ENCODE peak calls at places on chromosomes 4 and X, in nine cellular contexts. B is DND-41; A is cardiac muscle cell; S is tibial artery; C is CD4-positive, alpha-beta memory T cell; D is adipocyte; W is transverse colon; N is tibial nerve; Z is H9. U is an unnamed sample.
A peak's percentile ranks its signal among the peaks of the same experiment; 100 is the strongest.

GRCh38 chr4:107035711-107036601 is at the start of gene DKK2:
- DNase-seq in B (no peak), A (peak; percentile 45), S (no peak), C (no peak), D (peak; percentile 72), W (peak; percentile 10), N (peak; percentile 21), Z (peak; percentile 41), U (peak; percentile 65)

GRCh38 chr4:41844327-41844726 is 90.9 kb upstream of the TMEM33 start:
- DNase-seq in B (no peak), A (no peak), S (no peak), C (no peak), D (no peak), W (no peak), N (no peak), Z (no peak), U (no peak)

GRCh38 chr4:112514449-112515277 is 1.3 kb downstream of the NEUROG2 start:
- DNase-seq in B (no peak), A (no peak), S (no peak), C (no peak), D (peak; percentile 30), W (no peak), N (no peak), Z (peak; percentile 59), U (peak; percentile 80)

GRCh38 chr4:103012085-103012484 is 7.4 kb downstream of the SLC9B1 start:
- DNase-seq in B (no peak), A (no peak), S (no peak), C (no peak), D (peak; percentile 89), W (no peak), N (no peak), Z (no peak), U (no peak)

GRCh38 chrX:66731398-66731797 is 92.5 kb upstream of the EDA2R start:
- DNase-seq in B (no peak), A (peak; percentile 49), S (no peak), C (no peak), D (peak; percentile 69), W (no peak), N (no peak), Z (no peak), U (no peak)

GRCh38 chrX:69320116-69320515 is 154.9 kb upstream of the PJA1 start:
- DNase-seq in B (no peak), A (no peak), S (no peak), C (no peak), D (no peak), W (no peak), N (no peak), Z (no peak), U (no peak)

GRCh38 chrX:9923357-9923756 is 43.8 kb upstream of the CLDN34 start:
- DNase-seq in B (no peak), A (no peak), S (no peak), C (no peak), D (peak; percentile 22), W (no peak), N (no peak), Z (no peak), U (no peak)

GRCh38 chr4:113878718-113879117 is 100.7 kb downstream of the ARSJ start:
- DNase-seq in B (no peak), A (peak; percentile 55), S (no peak), C (no peak), D (peak; percentile 25), W (no peak), N (no peak), Z (peak; percentile 86), U (no peak)

GRCh38 chr4:143377635-143378099 is 41.0 kb downstream of the GAB1 start:
- DNase-seq in B (no peak), A (no peak), S (no peak), C (no peak), D (no peak), W (no peak), N (no peak), Z (no peak), U (no peak)

GRCh38 chr4:143380651-143381050 is 44.0 kb downstream of the GAB1 start:
- DNase-seq in B (no peak), A (no peak), S (no peak), C (no peak), D (no peak), W (no peak), N (no peak), Z (no peak), U (no peak)

GRCh38 chr4:143374771-143375170 is 38.1 kb downstream of the GAB1 start:
- DNase-seq in B (no peak), A (no peak), S (no peak), C (no peak), D (no peak), W (no peak), N (no peak), Z (no peak), U (no peak)

GRCh38 chr4:143372093-143372915 is 35.6 kb downstream of the GAB1 start:
- DNase-seq in B (no peak), A (no peak), S (no peak), C (no peak), D (no peak), W (no peak), N (no peak), Z (no peak), U (no peak)

GRCh38 chr4:143375326-143376073 is 38.8 kb downstream of the GAB1 start:
- DNase-seq in B (peak; percentile 15), A (peak; percentile 35), S (no peak), C (no peak), D (peak; percentile 49), W (peak; percentile 43), N (no peak), Z (peak; percentile 50), U (no peak)
- H3K4me1 ChIP-seq in B (no peaks in the 10 kb centered on the region), A (peaks cover 41% of the 10 kb centered on the region), S (peaks cover 70% of the 10 kb centered on the region), C (no peaks in the 10 kb centered on the region), D (peaks cover 18% of the 10 kb centered on the region), W (peaks cover 40% of the 10 kb centered on the region), N (peaks cover 85% of the 10 kb centered on the region), Z (no peaks in the 10 kb centered on the region), U (peaks cover 16% of the 10 kb centered on the region)

GRCh38 chr4:3209551-3210325 is 39.2 kb upstream of the MSANTD1 start:
- DNase-seq in B (no peak), A (no peak), S (peak; percentile 44), C (no peak), D (no peak), W (no peak), N (no peak), Z (no peak), U (no peak)

GRCh38 chr4:3206439-3207100 is 42.4 kb upstream of the MSANTD1 start:
- DNase-seq in B (no peak), A (no peak), S (peak; percentile 42), C (no peak), D (no peak), W (no peak), N (no peak), Z (no peak), U (no peak)

GRCh38 chr4:3210467-3210866 is 38.5 kb upstream of the MSANTD1 start:
- DNase-seq in B (no peak), A (no peak), S (peak; percentile 56), C (no peak), D (no peak), W (no peak), N (no peak), Z (no peak), U (peak; percentile 47)

GRCh38 chr4:3207531-3208037 is 41.4 kb upstream of the MSANTD1 start:
- DNase-seq in B (no peak), A (no peak), S (no peak), C (no peak), D (peak; percentile 79), W (no peak), N (no peak), Z (no peak), U (no peak)

DNA sequence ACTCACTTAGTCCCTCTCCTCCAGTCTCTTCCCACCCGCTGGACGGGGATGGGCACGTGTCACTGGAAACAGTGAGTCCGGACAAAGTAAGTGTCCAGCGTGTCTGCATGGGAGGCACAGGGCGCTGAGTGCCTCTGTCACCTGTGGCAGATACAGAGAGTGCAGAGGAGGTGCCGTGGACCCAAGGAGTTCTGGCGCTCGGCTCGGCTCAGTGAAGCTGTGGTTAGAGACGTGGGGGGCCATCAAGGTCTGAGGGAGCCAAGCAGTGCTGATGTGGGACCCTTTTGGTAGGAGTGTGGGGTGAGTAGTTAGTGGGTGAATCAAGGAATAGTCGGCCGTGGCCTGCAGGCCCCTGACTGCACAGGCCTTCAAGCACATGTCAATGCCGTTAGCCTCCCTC is 40.1 kb upstream of the MSANTD1 start:
- DNase-seq in B (no peak), A (no peak), S (peak; percentile 60), C (no peak), D (no peak), W (no peak), N (no peak), Z (no peak), U (no peak)
- H3K4me1 ChIP-seq in B (no peaks in the 10 kb centered on the region), A (no peaks in the 10 kb centered on the region), S (peaks cover 2% of the 10 kb centered on the region), C (peaks cover 3% of the 10 kb centered on the region), D (peaks cover 22% of the 10 kb centered on the region), W (peaks cover 3% of the 10 kb centered on the region), N (peaks cover 10% of the 10 kb centered on the region), Z (no peaks in the 10 kb centered on the region), U (peaks cover 5% of the 10 kb centered on the region)

GRCh38 chr4:139763668-139764067 is 98.0 kb downstream of the MGST2 start:
- DNase-seq in B (no peak), A (peak; percentile 84), S (no peak), C (no peak), D (no peak), W (no peak), N (no peak), Z (no peak), U (peak; percentile 40)

GRCh38 chr4:139762715-139763114 is 97.1 kb downstream of the MGST2 start:
- DNase-seq in B (no peak), A (no peak), S (no peak), C (no peak), D (no peak), W (no peak), N (no peak), Z (no peak), U (no peak)

GRCh38 chr4:139763205-139763604 is 97.6 kb downstream of the MGST2 start:
- DNase-seq in B (no peak), A (no peak), S (no peak), C (no peak), D (no peak), W (no peak), N (no peak), Z (no peak), U (no peak)

GRCh38 chr4:139764192-139764591 is 98.6 kb downstream of the MGST2 start:
- DNase-seq in B (no peak), A (peak; percentile 46), S (no peak), C (no peak), D (no peak), W (no peak), N (no peak), Z (no peak), U (no peak)

GRCh38 chr4:139764686-139765085 is 99.1 kb downstream of the MGST2 start:
- DNase-seq in B (no peak), A (no peak), S (no peak), C (no peak), D (no peak), W (no peak), N (no peak), Z (no peak), U (no peak)
- H3K4me1 ChIP-seq in B (no peaks in the 10 kb centered on the region), A (peaks cover 48% of the 10 kb centered on the region), S (peaks cover 34% of the 10 kb centered on the region), C (no peaks in the 10 kb centered on the region), D (peaks cover 41% of the 10 kb centered on the region), W (peaks cover 12% of the 10 kb centered on the region), N (peaks cover 34% of the 10 kb centered on the region), Z (no peaks in the 10 kb centered on the region), U (peaks cover 66% of the 10 kb centered on the region)

DNA sequence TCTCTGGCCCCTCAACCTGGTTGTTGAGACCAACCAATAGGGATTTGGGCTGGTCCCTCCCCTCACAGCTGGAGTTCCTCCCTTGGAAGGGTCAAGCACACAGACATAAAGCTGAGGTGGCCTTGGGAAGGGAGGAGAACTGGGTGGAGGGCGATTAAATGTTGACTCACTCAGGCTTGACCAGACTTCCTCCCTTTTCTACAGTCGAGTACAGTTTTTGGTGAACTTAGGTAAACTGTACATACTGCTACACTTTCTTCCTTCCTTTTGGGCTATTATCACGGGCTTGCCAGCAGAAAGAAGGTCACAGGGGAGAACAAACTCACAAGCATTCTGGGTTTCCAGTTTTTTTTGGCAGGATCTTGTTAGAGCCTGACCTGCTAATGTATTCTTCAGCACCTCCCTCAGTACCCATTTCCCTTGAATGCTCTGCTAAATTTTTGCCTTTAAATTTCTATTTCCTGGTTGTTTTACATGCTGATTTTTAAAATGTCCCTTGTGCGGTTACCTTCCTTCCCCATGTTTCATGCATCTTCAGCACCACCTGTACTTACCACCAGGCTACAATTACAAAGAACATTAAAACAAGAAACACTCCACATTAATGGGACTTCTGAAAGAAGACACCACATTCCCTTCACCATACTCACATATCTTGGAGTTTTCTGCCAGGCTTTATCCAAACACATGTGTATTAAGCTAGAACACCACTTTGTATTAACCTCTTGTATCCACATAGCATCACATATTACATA is 135.3 kb upstream of the RASGEF1B start:
- DNase-seq in B (no peak), A (no peak), S (no peak), C (no peak), D (no peak), W (peak; percentile 40), N (no peak), Z (no peak), U (no peak)
- H3K4me1 ChIP-seq in B (no peaks in the 10 kb centered on the region), A (no peaks in the 10 kb centered on the region), S (no peaks in the 10 kb centered on the region), C (no peaks in the 10 kb centered on the region), D (peaks cover 23% of the 10 kb centered on the region), W (no peaks in the 10 kb centered on the region), N (peaks cover 15% of the 10 kb centered on the region), Z (no peaks in the 10 kb centered on the region), U (peaks cover 16% of the 10 kb centered on the region)

U was measured in left lung.